ENCODE peak calls at places on chromosome 20, in ten cellular contexts. S is IMR-90, K is lower leg skin, G is HFFc6, T is lower lobe of right lung, Z is sigmoid colon, H is GM13976, Q is left ventricle myocardium inferior, X is coronary artery, V is cardiac fibroblast. P is an unnamed sample.

GRCh38 chr20:45639687-45640086 is 8.6 kb upstream of the WFDC9 start:
- DNase-seq in K (no peak), X (no peak), Q (no peak), T (no peak), G (no peak), S (no peak), H (no peak), V (no peak), Z (no peak), P (no peak)

GRCh38 chr20:14860410-14860814 is 523.0 kb upstream of the FLRT3 start:
- DNase-seq in T (no peak), G (no peak), K (no peak), S (no peak), X (no peak), Q (no peak), V (no peak), Z (no peak), H (no peak), P (no peak)

GRCh38 chr20:34512266-34512954 is 3.8 kb upstream of the DYNLRB1 start:
- DNase-seq in G (no peak), H (no peak), K (no peak), Z (no peak), X (no peak), Q (no peak), T (no peak), S (peak; percentile 34), V (no peak), P (no peak)

GRCh38 chr20:2206957-2207769 is 88.6 kb upstream of the TGM3 start:
- DNase-seq in X (peak; percentile 76), G (peak; percentile 66), V (peak; percentile 70), K (peak; percentile 34), S (peak; percentile 28), Z (peak; percentile 79), H (peak; percentile 88), T (peak; percentile 86), Q (peak; percentile 69), P (peak; percentile 87)

GRCh38 chr20:59993736-59994484 is 35.7 kb downstream of the CDH26 start:
- DNase-seq in T (no peak), Z (no peak), S (no peak), K (no peak), Q (no peak), H (no peak), G (no peak), V (no peak), X (no peak), P (no peak)

GRCh38 chr20:475463-476357 is 13.4 kb upstream of the TBC1D20 start:
- DNase-seq in H (no peak), V (peak; percentile 10), X (no peak), T (no peak), G (no peak), K (no peak), S (no peak), Z (no peak), Q (no peak), P (no peak)

GRCh38 chr20:14401479-14402138 is 64.2 kb upstream of the FLRT3 start:
- DNase-seq in Z (no peak), X (no peak), T (no peak), K (no peak), V (no peak), H (no peak), G (no peak), S (no peak), Q (no peak), P (no peak)

GRCh38 chr20:24598346-24598745 is 128.9 kb downstream of the SYNDIG1 start:
- DNase-seq in T (no peak), G (no peak), K (no peak), V (no peak), S (no peak), X (no peak), Z (no peak), H (no peak), Q (no peak), P (peak; percentile 76)

GRCh38 chr20:25318471-25319240 is 70.8 kb downstream of the PYGB start:
- DNase-seq in Z (peak; percentile 58), V (no peak), X (no peak), H (peak; percentile 87), G (no peak), K (no peak), T (peak; percentile 55), Q (no peak), S (no peak), P (no peak)

GRCh38 chr20:20409326-20409725 is 41.4 kb downstream of the INSM1 start:
- DNase-seq in G (no peak), H (no peak), X (no peak), K (no peak), Z (no peak), V (no peak), S (no peak), Q (no peak), T (no peak), P (no peak)

GRCh38 chr20:31666258-31667042 is 28.7 kb downstream of the COX4I2 start:
- DNase-seq in V (no peak), Q (peak; percentile 50), S (no peak), X (no peak), T (peak; percentile 82), G (no peak), K (peak; percentile 83), Z (peak; percentile 79), H (no peak), P (no peak)

DNA sequence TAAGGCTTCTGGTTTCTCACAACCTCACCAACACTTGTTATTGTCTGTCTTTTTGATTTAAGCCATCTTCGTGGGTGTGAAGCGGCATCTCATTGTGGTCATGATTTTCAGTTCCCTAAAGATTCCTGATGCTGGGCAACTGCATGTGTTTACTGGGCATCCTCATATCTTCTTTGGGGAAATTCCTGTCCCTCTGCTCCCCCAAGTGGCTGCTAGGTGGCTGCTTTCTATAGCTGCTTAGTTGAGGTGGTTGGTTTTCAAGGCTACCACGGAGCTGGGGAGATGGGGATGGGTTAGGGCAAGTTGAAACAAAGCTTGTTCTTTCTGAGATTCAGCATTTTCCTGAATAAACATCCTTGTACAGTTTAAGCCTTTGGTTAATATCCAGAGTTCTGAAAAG is 403.9 kb upstream of the SULF2 start:
- DNase-seq in X (no peak), Z (no peak), V (peak; percentile 62), H (peak; percentile 64), T (no peak), G (no peak), Q (no peak), S (no peak), K (no peak), P (no peak)
- TF ChIP-seq CTCF in X (no peak), Z (no peak), V (peak; percentile 7), H (peak; percentile 38), T (no peak), G (no peak), Q (peak; percentile 26), S (no peak), K (no peak), P (peak; percentile 39)

GRCh38 chr20:54648421-54649142 is 173.2 kb downstream of the DOK5 start:
- DNase-seq in Z (no peak), K (no peak), H (no peak), S (no peak), V (no peak), T (no peak), Q (no peak), X (no peak), G (no peak), P (no peak)

GRCh38 chr20:54651252-54651651 is 175.9 kb downstream of the DOK5 start:
- DNase-seq in K (no peak), H (no peak), Z (no peak), S (no peak), G (no peak), V (no peak), Q (no peak), T (no peak), X (no peak), P (no peak)

GRCh38 chr20:54646156-54646517 is 170.7 kb downstream of the DOK5 start:
- DNase-seq in T (no peak), Q (no peak), K (no peak), S (no peak), H (no peak), X (no peak), V (no peak), Z (no peak), G (no peak), P (no peak)

GRCh38 chr20:54650201-54650722 is 174.9 kb downstream of the DOK5 start:
- DNase-seq in V (peak; percentile 5), K (no peak), X (no peak), S (peak; percentile 43), H (no peak), T (no peak), Z (no peak), G (no peak), Q (no peak), P (no peak)

GRCh38 chr20:54649511-54649962 is 174.1 kb downstream of the DOK5 start:
- DNase-seq in G (peak; percentile 62), Q (peak; percentile 75), T (peak; percentile 74), Z (peak; percentile 81), K (peak; percentile 68), S (peak; percentile 67), H (peak; percentile 59), V (peak; percentile 84), X (no peak), P (peak; percentile 88)
- TF ChIP-seq CTCF in G (peak; percentile 91), Q (peak; percentile 86), T (peak; percentile 78), Z (peak; percentile 35), K (no peak), S (peak; percentile 71), H (peak; percentile 84), V (peak; percentile 83), X (peak; percentile 71), P (peak; percentile 85)

GRCh38 chr20:63228786-63229185 is 6.9 kb upstream of the BIRC7 start:
- DNase-seq in S (no peak), Z (no peak), G (no peak), K (no peak), T (no peak), Q (no peak), V (no peak), X (no peak), H (no peak), P (no peak)

GRCh38 chr20:63226020-63226943 is 9.4 kb upstream of the BIRC7 start:
- DNase-seq in Z (no peak), G (no peak), Q (no peak), K (no peak), S (no peak), T (no peak), X (no peak), V (no peak), H (no peak), P (no peak)

GRCh38 chr20:63224272-63225081 is 8.5 kb upstream of the YTHDF1 start:
- DNase-seq in Q (peak; percentile 60), S (peak; percentile 44), V (peak; percentile 71), T (peak; percentile 34), K (no peak), H (no peak), G (no peak), X (no peak), Z (peak; percentile 78), P (no peak)

GRCh38 chr20:63225082-63225454 is 9.1 kb upstream of the YTHDF1 start:
- DNase-seq in Z (no peak), H (no peak), X (no peak), G (no peak), K (no peak), T (no peak), V (no peak), S (no peak), Q (no peak), P (no peak)

GRCh38 chr20:63227260-63227659 is 8.4 kb upstream of the BIRC7 start:
- DNase-seq in Q (no peak), S (no peak), T (no peak), V (no peak), G (no peak), H (no peak), Z (no peak), K (no peak), X (no peak), P (no peak)
- TF ChIP-seq CTCF in Q (no peak), S (no peak), T (no peak), V (no peak), G (no peak), H (no peak), Z (no peak), K (no peak), X (no peak), P (no peak)

GRCh38 chr20:49323622-49324238 is 45.9 kb upstream of the ZNFX1 start:
- DNase-seq in Z (no peak), K (no peak), Q (no peak), G (peak; percentile 63), S (peak; percentile 74), X (no peak), V (peak; percentile 86), T (no peak), H (peak; percentile 47), P (no peak)
- TF ChIP-seq CTCF in Z (no peak), K (no peak), Q (no peak), G (peak; percentile 63), S (peak; percentile 54), X (peak; percentile 15), V (peak; percentile 46), T (peak; percentile 25), H (no peak), P (peak; percentile 57)

P was measured in osteocyte.